ENCODE peak calls at places on chromosomes 2 and 18, in ten cellular contexts. W is foreskin fibroblast, G is H7, O is BJ, L is esophagus squamous epithelium, J is astrocyte of the spinal cord, P is mammary epithelial cell, T is HAP-1, C is Karpas-422, E is lower lobe of right lung. D is an unnamed sample.

GRCh38 chr2:174003635-174004310 is 38.6 kb upstream of the SP3 start:
- DNase-seq in E (no peak), C (peak), L (no peak), W (peak), J (no peak), T (no peak), O (no peak), G (no peak), P (no peak), D (no peak)

GRCh38 chr2:213018340-213018901 is 133.0 kb downstream of the IKZF2 start:
- DNase-seq in W (no peak), T (no peak), L (no peak), G (no peak), P (no peak), J (no peak), C (no peak), E (no peak), O (no peak), D (no peak)

GRCh38 chr2:20651731-20652099 is 817 bp upstream of the HS1BP3 start:
- DNase-seq in T (no peak), G (no peak), O (no peak), W (no peak), L (no peak), C (no peak), J (no peak), E (peak), P (no peak), D (no peak)

GRCh38 chr2:237131749-237132148 is 46.1 kb downstream of the COPS8 start:
- DNase-seq in T (no peak), E (no peak), G (no peak), P (no peak), W (no peak), J (no peak), O (no peak), C (no peak), L (no peak), D (no peak)

GRCh38 chr2:132670104-132670960 is at the start of gene LYPD1:
- DNase-seq in C (no peak), E (peak), L (no peak), W (peak), P (peak), G (peak), O (no peak), T (no peak), J (peak), D (no peak)

GRCh38 chr2:11554430-11554764 is 20.6 kb downstream of the GREB1 start:
- DNase-seq in J (no peak), O (no peak), G (no peak), T (no peak), L (no peak), C (no peak), E (no peak), P (no peak), W (no peak), D (no peak)

GRCh38 chr2:43169987-43170732 is 56.2 kb downstream of the ZFP36L2 start:
- DNase-seq in G (peak), E (peak), L (no peak), J (no peak), C (peak), O (no peak), P (no peak), W (no peak), T (no peak), D (no peak)

GRCh38 chr18:23131693-23132319 is 3.5 kb upstream of the CABLES1 start:
- DNase-seq in W (peak), T (peak), L (no peak), J (peak), G (peak), O (peak), E (no peak), P (peak), C (peak), D (peak)

GRCh38 chr2:182496596-182496995 is 69.8 kb upstream of the PDE1A start:
- DNase-seq in T (no peak), E (no peak), O (no peak), J (no peak), W (no peak), G (peak), C (no peak), L (no peak), P (no peak), D (no peak)

GRCh38 chr2:34578641-34579040 is 979.5 kb upstream of the FAM98A start:
- DNase-seq in W (no peak), T (no peak), E (no peak), C (no peak), O (no peak), J (no peak), P (peak), G (no peak), L (no peak), D (no peak)

GRCh38 chr2:109382236-109382930 is 231.4 kb downstream of the SEPTIN10 start:
- DNase-seq in T (no peak), J (no peak), O (no peak), L (no peak), E (no peak), C (no peak), W (peak), G (peak), P (no peak), D (no peak)
- H3K4me3 ChIP-seq in T (no peak), J (no peak), O (no peak), L (no peak), E (no peak), C (no peak), W (no peak), G (no peak), P (no peak), D (no peak)

DNA sequence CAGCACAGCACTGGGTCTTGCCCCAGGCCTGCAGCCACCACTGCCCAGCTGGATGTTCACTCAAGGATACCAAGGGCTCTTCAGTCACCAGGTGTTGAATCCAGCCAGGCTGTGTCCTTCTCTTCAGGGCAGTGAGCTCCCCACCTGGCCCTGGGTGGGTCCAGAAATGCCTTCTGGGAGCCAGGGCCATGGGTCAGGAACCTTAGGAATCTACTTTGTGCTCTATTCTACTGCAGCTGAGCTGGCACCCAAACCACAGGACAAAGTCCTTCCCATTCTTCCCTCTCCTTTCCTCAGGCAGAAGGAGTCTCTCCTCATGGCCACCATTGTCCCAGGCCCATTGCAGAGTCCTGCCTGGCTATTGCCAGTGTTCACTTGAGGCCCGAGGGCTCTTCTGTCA is 13.0 kb downstream of the STRADB start:
- DNase-seq in C (no peak), E (no peak), J (no peak), L (no peak), T (no peak), G (no peak), P (no peak), O (no peak), W (no peak), D (no peak)
- H3K4me3 ChIP-seq in C (no peak), E (no peak), J (no peak), L (no peak), T (no peak), G (no peak), P (no peak), O (no peak), W (no peak), D (no peak)

GRCh38 chr2:39377226-39377939 is 59.7 kb downstream of the MAP4K3 start:
- DNase-seq in L (no peak), E (no peak), W (no peak), J (no peak), C (peak), O (no peak), G (no peak), P (no peak), T (no peak), D (no peak)

GRCh38 chr2:39379643-39380524 is 57.2 kb downstream of the MAP4K3 start:
- DNase-seq in W (peak), P (peak), C (peak), E (no peak), L (no peak), O (peak), G (no peak), J (peak), T (peak), D (peak)

GRCh38 chr2:39378968-39379367 is 58.1 kb downstream of the MAP4K3 start:
- DNase-seq in L (no peak), O (no peak), T (no peak), G (no peak), P (no peak), J (no peak), W (no peak), E (no peak), C (no peak), D (no peak)

GRCh38 chr2:39381653-39382052 is 55.4 kb downstream of the MAP4K3 start:
- DNase-seq in G (peak), L (no peak), E (no peak), J (no peak), P (no peak), C (no peak), W (no peak), T (peak), O (no peak), D (no peak)

DNA sequence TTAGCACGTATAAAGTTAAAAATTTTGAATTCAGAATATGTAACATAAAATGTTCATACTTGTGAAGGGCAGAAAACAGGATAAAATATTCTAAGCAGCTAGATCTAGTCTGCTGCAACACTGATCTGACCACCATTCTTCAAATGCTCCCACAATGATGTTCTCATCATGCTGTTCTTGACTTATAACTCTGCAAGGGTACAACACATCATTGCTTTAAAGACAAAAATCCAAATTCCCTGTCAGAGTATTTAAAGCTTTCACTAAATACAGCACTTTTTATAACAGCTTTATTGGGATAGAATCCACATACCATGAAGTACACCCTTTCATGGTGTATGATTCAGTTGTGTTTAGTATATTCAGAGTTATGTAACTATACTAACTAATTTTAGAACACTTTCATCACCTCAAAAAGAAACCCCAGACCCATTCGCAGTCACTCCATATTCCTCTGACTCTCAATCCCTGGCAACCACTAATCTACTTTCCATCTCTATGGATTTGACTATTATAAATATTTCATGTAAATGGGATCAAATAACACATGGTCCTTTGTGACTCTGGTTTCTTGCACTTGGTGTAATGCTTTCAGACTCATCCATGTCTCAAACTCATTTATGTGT is 56.4 kb downstream of the MAP4K3 start:
- DNase-seq in J (peak), L (no peak), O (no peak), T (peak), E (no peak), G (no peak), P (no peak), C (no peak), W (peak), D (no peak)
- H3K4me3 ChIP-seq in J (no peak), L (no peak), O (no peak), T (no peak), E (no peak), G (no peak), P (no peak), C (no peak), W (no peak), D (no peak)

DNA sequence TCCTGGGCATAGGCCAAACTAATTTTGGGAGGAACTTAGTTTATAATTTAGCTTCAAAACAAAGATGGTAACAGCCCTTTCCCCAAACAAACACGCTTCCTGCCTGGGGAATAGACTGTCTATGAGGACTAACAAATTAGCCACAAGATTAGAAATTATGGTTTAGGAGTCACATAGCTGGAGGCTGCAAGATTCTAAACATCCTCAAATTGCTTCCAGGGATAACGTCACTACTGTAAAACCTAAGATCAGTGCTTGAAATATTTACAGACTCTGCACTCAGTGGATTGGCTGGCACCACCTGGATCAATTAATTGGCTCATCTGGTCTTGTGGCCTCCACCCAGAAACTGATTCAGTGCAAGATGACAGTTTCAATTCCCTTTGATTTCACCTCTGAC is 118.0 kb upstream of the TACR1 start:
- DNase-seq in O (no peak), J (no peak), G (no peak), T (no peak), C (no peak), P (no peak), E (no peak), W (no peak), L (no peak), D (no peak)
- H3K4me3 ChIP-seq in O (no peak), J (no peak), G (no peak), T (no peak), C (no peak), P (no peak), E (no peak), W (no peak), L (no peak), D (no peak)

DNA sequence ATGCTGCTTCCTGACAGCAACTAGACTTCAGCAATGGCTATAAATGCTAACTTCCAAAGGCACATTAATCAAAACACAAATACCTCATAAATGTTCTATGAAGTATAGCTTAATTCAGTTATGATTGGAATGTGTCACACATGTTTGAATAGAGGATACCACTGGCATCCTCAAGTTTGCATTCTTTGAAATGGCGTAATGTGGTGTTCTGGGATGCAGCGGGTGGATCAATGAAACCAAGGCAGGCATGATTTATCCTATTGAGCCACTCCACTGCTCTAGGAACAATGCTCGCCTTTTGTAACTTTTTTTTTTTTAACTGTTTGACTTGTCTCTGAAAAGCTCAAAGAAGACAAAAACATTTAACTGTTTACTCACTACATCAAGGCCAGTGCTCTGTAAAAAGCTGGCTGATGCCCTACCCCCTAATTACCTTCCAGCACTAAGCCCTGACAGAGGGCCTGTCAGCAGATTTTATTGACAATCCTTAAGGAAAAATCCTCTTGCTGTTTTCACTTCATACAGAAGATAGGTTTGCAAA is 278.8 kb upstream of the SESTD1 start:
- DNase-seq in L (no peak), E (no peak), W (peak), T (peak), J (no peak), O (peak), C (no peak), P (peak), G (no peak), D (no peak)
- H3K4me3 ChIP-seq in L (no peak), E (no peak), W (no peak), T (no peak), J (no peak), O (no peak), C (no peak), P (no peak), G (no peak), D (no peak)

DNA sequence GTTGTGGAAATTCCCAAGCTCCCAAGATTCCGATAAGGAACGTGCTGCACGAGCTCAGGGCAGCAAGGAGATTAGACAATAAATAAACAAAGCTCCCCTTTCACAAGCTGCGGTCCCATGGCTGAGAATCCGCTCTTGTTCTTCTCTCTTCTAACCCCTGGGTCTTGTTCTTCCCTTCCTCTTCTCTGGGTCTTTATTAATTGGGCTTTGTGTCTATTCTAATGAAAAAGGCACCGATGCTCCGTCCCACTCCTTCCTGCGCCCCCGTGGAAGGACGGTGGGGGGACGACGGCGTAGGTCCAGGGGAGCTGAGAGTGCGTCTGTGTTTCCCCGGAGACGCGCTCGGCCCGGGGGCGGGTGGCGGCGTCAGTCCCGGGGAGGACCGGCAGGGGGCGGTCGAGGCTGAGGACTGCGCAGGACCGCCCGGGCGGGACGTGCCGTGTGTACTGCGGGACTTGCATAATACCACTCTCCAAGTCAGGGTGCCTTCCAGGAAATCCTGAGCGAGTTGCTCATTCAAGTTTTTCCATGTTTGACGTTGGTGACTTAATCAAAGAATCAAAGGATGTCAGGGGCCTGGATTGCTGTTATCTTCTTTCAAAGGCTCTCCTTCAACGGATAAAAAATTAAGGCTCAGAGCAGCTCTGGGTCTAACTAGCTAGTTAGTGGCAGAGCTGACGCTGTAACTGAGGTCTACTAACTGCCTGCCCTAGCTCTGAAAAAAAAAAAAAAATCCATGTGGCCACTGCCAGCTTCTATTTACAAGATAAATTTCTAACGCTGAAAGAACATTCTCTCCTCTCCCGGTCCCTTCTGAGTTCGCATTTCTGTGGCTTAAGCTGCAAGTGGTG is 321.4 kb downstream of the TGIF1 start:
- DNase-seq in O (peak), J (peak), L (peak), T (peak), W (peak), C (peak), G (peak), P (peak), E (peak), D (peak)
- H3K4me3 ChIP-seq in O (peak), J (peak), L (peak), T (peak), W (peak), C (no peak), G (peak), P (peak), E (peak), D (peak)

DNA sequence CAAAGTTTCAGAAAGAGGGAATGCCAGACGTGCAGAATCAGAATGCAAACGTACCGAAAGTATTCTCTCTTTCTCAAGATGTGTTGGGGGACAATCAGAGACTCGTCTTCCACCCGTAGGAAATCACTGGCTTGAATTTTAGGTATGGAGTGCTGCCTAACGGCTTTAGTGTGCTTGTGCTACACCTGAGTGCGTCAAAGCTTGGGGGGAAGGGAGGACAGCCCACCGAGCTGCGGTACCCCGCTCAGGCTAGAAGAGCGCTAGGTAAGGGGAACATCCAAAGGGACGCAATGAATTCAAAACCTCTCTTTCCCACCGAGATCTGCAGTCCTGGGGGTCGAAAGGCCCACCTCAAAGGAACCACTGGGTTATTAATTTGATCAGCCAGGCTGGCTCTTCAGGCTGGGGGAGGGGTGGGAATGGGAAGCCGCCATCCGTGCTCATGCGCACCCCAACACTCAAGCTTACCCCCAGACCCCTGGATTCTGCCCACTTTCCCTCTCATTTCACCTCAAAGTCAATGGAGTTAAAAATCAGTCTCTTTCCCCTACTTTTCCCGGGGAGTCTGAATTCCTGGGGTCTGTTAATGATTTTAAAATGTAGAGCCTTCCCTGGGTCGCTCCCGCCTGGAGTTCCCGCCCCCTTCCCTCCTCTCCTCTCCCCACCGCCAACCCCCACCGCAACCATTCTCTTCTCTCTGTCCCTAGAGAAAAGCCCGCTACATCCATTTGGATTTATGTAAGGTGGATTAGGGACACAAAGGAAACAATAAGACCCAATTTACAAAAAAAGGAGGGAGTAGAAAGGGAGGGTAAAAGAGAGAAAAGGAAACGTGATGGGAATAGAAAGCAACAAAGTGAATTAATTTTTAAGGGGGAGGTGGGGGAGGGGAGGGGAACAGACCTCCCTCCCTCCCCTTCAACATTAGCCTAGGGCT is 2.5 kb downstream of the EPHA4 start:
- DNase-seq in T (peak), W (no peak), E (no peak), G (peak), J (no peak), P (no peak), L (no peak), O (no peak), C (no peak), D (no peak)
- H3K4me3 ChIP-seq in T (peak), W (peak), E (peak), G (peak), J (peak), P (no peak), L (no peak), O (peak), C (no peak), D (peak)

GRCh38 chr18:24631238-24632025 is 171.0 kb downstream of the HRH4 start:
- DNase-seq in P (no peak), W (no peak), L (no peak), E (no peak), O (no peak), C (no peak), G (peak), J (no peak), T (no peak), D (no peak)

GRCh38 chr18:24630346-24630880 is 170.0 kb downstream of the HRH4 start:
- DNase-seq in G (no peak), C (no peak), O (no peak), T (no peak), W (no peak), P (no peak), E (no peak), L (no peak), J (no peak), D (no peak)

GRCh38 chr18:24627644-24628315 is 167.3 kb downstream of the HRH4 start:
- DNase-seq in G (no peak), J (no peak), C (no peak), E (no peak), P (peak), W (no peak), T (no peak), O (no peak), L (no peak), D (no peak)

GRCh38 chr18:24628360-24628759 is 167.9 kb downstream of the HRH4 start:
- DNase-seq in G (no peak), O (no peak), E (no peak), L (no peak), W (no peak), P (peak), C (no peak), J (no peak), T (no peak), D (no peak)

DNA sequence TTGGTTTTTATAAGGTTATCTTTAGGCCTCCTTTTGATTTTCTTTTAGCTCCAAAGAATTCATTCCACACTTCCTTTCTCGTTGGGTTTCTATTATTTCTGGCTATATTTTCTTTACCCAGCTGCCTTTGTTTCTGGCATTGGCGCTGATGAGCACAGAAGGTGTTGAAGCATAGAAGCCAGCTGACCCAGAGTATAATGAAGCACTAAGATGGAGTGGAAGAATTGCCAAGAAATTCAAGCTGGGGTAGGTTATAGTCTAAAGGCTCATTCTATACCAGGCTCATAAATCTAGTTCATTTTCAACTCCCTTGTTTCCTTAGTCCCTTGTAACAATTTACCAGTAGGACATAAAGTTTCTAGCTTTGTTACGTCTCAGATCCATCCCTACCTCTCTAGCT is 169.5 kb downstream of the HRH4 start:
- DNase-seq in C (no peak), W (no peak), O (no peak), T (no peak), G (no peak), L (no peak), P (no peak), E (no peak), J (no peak), D (no peak)
- H3K4me3 ChIP-seq in C (no peak), W (no peak), O (no peak), T (no peak), G (no peak), L (no peak), P (no peak), E (no peak), J (no peak), D (no peak)

D was measured in skeletal muscle cell.